ENCODE peak calls at places on chromosomes 12 and 14, in four cellular contexts. One of them, this sample, is unnamed.

GRCh38 chr14:104292084-104292970 is 153.9 kb downstream of the KIF26A start:
- DNase-seq in stimulated activated CD8-positive, alpha-beta memory T cell treated with anti-CD3 and anti-CD28 coated beads, Interleukin-7, amount 100 ng/mL, for 4 hours: no peak
- DNase-seq in NB4: no peak
- DNase-seq in midbrain: no peak
- DNase-seq in this sample: no peak

GRCh38 chr14:22280497-22281321 is 308.3 kb downstream of the DAD1 start:
- DNase-seq in midbrain: no peak
- DNase-seq in NB4: no peak
- DNase-seq in stimulated activated CD8-positive, alpha-beta memory T cell treated with anti-CD3 and anti-CD28 coated beads, Interleukin-7, amount 100 ng/mL, for 4 hours: no peak
- DNase-seq in this sample: no peak

GRCh38 chr12:46382974-46383653 is 10.5 kb upstream of the SLC38A2 start:
- DNase-seq in NB4: peak
- DNase-seq in stimulated activated CD8-positive, alpha-beta memory T cell treated with anti-CD3 and anti-CD28 coated beads, Interleukin-7, amount 100 ng/mL, for 4 hours: peak
- DNase-seq in midbrain: peak
- DNase-seq in this sample: peak

GRCh38 chr12:58967551-58967950 is 47.2 kb upstream of the LRIG3 start:
- DNase-seq in NB4: no peak
- DNase-seq in stimulated activated CD8-positive, alpha-beta memory T cell treated with anti-CD3 and anti-CD28 coated beads, Interleukin-7, amount 100 ng/mL, for 4 hours: no peak
- DNase-seq in midbrain: no peak
- DNase-seq in this sample: no peak

GRCh38 chr12:107134558-107134957 is 41.2 kb upstream of the CRY1 start:
- DNase-seq in midbrain: no peak
- DNase-seq in stimulated activated CD8-positive, alpha-beta memory T cell treated with anti-CD3 and anti-CD28 coated beads, Interleukin-7, amount 100 ng/mL, for 4 hours: no peak
- DNase-seq in NB4: peak
- DNase-seq in this sample: peak

GRCh38 chr14:78782551-78782950 is 612.4 kb downstream of the NRXN3 start:
- DNase-seq in stimulated activated CD8-positive, alpha-beta memory T cell treated with anti-CD3 and anti-CD28 coated beads, Interleukin-7, amount 100 ng/mL, for 4 hours: no peak
- DNase-seq in NB4: no peak
- DNase-seq in midbrain: no peak
- DNase-seq in this sample: no peak

GRCh38 chr12:114676142-114676741 is 7.7 kb downstream of the TBX3 start:
- DNase-seq in stimulated activated CD8-positive, alpha-beta memory T cell treated with anti-CD3 and anti-CD28 coated beads, Interleukin-7, amount 100 ng/mL, for 4 hours: no peak
- DNase-seq in midbrain: no peak
- DNase-seq in NB4: no peak
- DNase-seq in this sample: no peak

GRCh38 chr12:53972152-53972702 is 699 bp upstream of the HOXC11 start:
- DNase-seq in NB4: no peak
- DNase-seq in stimulated activated CD8-positive, alpha-beta memory T cell treated with anti-CD3 and anti-CD28 coated beads, Interleukin-7, amount 100 ng/mL, for 4 hours: no peak
- DNase-seq in midbrain: no peak
- DNase-seq in this sample: no peak

GRCh38 chr12:108308432-108308831 is 30.7 kb downstream of the CMKLR1 start:
- DNase-seq in NB4: no peak
- DNase-seq in stimulated activated CD8-positive, alpha-beta memory T cell treated with anti-CD3 and anti-CD28 coated beads, Interleukin-7, amount 100 ng/mL, for 4 hours: no peak
- DNase-seq in midbrain: no peak
- DNase-seq in this sample: no peak

GRCh38 chr14:91249841-91250616 is 5.5 kb upstream of the GPR68 start:
- DNase-seq in stimulated activated CD8-positive, alpha-beta memory T cell treated with anti-CD3 and anti-CD28 coated beads, Interleukin-7, amount 100 ng/mL, for 4 hours: no peak
- DNase-seq in midbrain: peak
- DNase-seq in NB4: peak
- DNase-seq in this sample: no peak

GRCh38 chr12:1830401-1830845 is 10.1 kb downstream of the LRTM2 start:
- DNase-seq in midbrain: no peak
- DNase-seq in NB4: no peak
- DNase-seq in stimulated activated CD8-positive, alpha-beta memory T cell treated with anti-CD3 and anti-CD28 coated beads, Interleukin-7, amount 100 ng/mL, for 4 hours: no peak
- DNase-seq in this sample: no peak

GRCh38 chr12:57129311-57130288 is 1.3 kb downstream of the LRP1 start:
- DNase-seq in midbrain: no peak
- DNase-seq in stimulated activated CD8-positive, alpha-beta memory T cell treated with anti-CD3 and anti-CD28 coated beads, Interleukin-7, amount 100 ng/mL, for 4 hours: no peak
- DNase-seq in NB4: peak
- DNase-seq in this sample: no peak

GRCh38 chr14:98958048-98959031 is 313.7 kb downstream of the BCL11B start:
- DNase-seq in stimulated activated CD8-positive, alpha-beta memory T cell treated with anti-CD3 and anti-CD28 coated beads, Interleukin-7, amount 100 ng/mL, for 4 hours: no peak
- DNase-seq in midbrain: no peak
- DNase-seq in NB4: no peak
- DNase-seq in this sample: no peak

GRCh38 chr12:27305673-27306504 is 26.7 kb upstream of the BMAL2 start:
- DNase-seq in midbrain: peak
- DNase-seq in NB4: peak
- DNase-seq in stimulated activated CD8-positive, alpha-beta memory T cell treated with anti-CD3 and anti-CD28 coated beads, Interleukin-7, amount 100 ng/mL, for 4 hours: no peak
- DNase-seq in this sample: no peak

GRCh38 chr14:38958589-38958988 is 144.4 kb downstream of the SEC23A start:
- DNase-seq in NB4: no peak
- DNase-seq in midbrain: no peak
- DNase-seq in stimulated activated CD8-positive, alpha-beta memory T cell treated with anti-CD3 and anti-CD28 coated beads, Interleukin-7, amount 100 ng/mL, for 4 hours: no peak
- DNase-seq in this sample: no peak

GRCh38 chr12:108371801-108372344 is 32.8 kb upstream of the CMKLR1 start:
- DNase-seq in NB4: peak
- DNase-seq in stimulated activated CD8-positive, alpha-beta memory T cell treated with anti-CD3 and anti-CD28 coated beads, Interleukin-7, amount 100 ng/mL, for 4 hours: no peak
- DNase-seq in midbrain: no peak
- DNase-seq in this sample: no peak

GRCh38 chr12:92506460-92506859 is 196.3 kb upstream of the PLEKHG7 start:
- DNase-seq in midbrain: peak
- DNase-seq in NB4: no peak
- DNase-seq in stimulated activated CD8-positive, alpha-beta memory T cell treated with anti-CD3 and anti-CD28 coated beads, Interleukin-7, amount 100 ng/mL, for 4 hours: no peak
- DNase-seq in this sample: no peak

GRCh38 chr12:52774629-52775250 is 2.4 kb downstream of the KRT76 start:
- DNase-seq in stimulated activated CD8-positive, alpha-beta memory T cell treated with anti-CD3 and anti-CD28 coated beads, Interleukin-7, amount 100 ng/mL, for 4 hours: no peak
- DNase-seq in midbrain: no peak
- DNase-seq in NB4: no peak
- DNase-seq in this sample: no peak

GRCh38 chr12:479161-479560 is 19.4 kb downstream of the B4GALNT3 start:
- DNase-seq in stimulated activated CD8-positive, alpha-beta memory T cell treated with anti-CD3 and anti-CD28 coated beads, Interleukin-7, amount 100 ng/mL, for 4 hours: no peak
- DNase-seq in midbrain: no peak
- DNase-seq in NB4: no peak
- DNase-seq in this sample: no peak

GRCh38 chr12:14138495-14138894 is 157.1 kb upstream of the GRIN2B start:
- DNase-seq in stimulated activated CD8-positive, alpha-beta memory T cell treated with anti-CD3 and anti-CD28 coated beads, Interleukin-7, amount 100 ng/mL, for 4 hours: no peak
- DNase-seq in midbrain: no peak
- DNase-seq in NB4: no peak
- DNase-seq in this sample: no peak

GRCh38 chr14:93269341-93270068 is 62.4 kb downstream of the UBR7 start:
- DNase-seq in midbrain: peak
- DNase-seq in NB4: peak
- DNase-seq in stimulated activated CD8-positive, alpha-beta memory T cell treated with anti-CD3 and anti-CD28 coated beads, Interleukin-7, amount 100 ng/mL, for 4 hours: no peak
- DNase-seq in this sample: no peak

GRCh38 chr12:77796775-77797174 is 33.9 kb upstream of the NAV3 start:
- DNase-seq in midbrain: no peak
- DNase-seq in stimulated activated CD8-positive, alpha-beta memory T cell treated with anti-CD3 and anti-CD28 coated beads, Interleukin-7, amount 100 ng/mL, for 4 hours: no peak
- DNase-seq in NB4: no peak
- DNase-seq in this sample: no peak

GRCh38 chr12:50620050-50620974 is 115.5 kb downstream of the DIP2B start:
- DNase-seq in NB4: no peak
- DNase-seq in stimulated activated CD8-positive, alpha-beta memory T cell treated with anti-CD3 and anti-CD28 coated beads, Interleukin-7, amount 100 ng/mL, for 4 hours: no peak
- DNase-seq in midbrain: peak
- DNase-seq in this sample: no peak

GRCh38 chr12:116990971-116991966 is 80.5 kb downstream of the FBXW8 start:
- DNase-seq in NB4: no peak
- DNase-seq in midbrain: no peak
- DNase-seq in stimulated activated CD8-positive, alpha-beta memory T cell treated with anti-CD3 and anti-CD28 coated beads, Interleukin-7, amount 100 ng/mL, for 4 hours: no peak
- DNase-seq in this sample: no peak

GRCh38 chr14:64703393-64704144 is 655 bp upstream of the PLEKHG3 start:
- DNase-seq in stimulated activated CD8-positive, alpha-beta memory T cell treated with anti-CD3 and anti-CD28 coated beads, Interleukin-7, amount 100 ng/mL, for 4 hours: no peak
- DNase-seq in NB4: no peak
- DNase-seq in midbrain: no peak
- DNase-seq in this sample: no peak

GRCh38 chr14:100774164-100774537 is 47.5 kb downstream of the DLK1 start:
- DNase-seq in midbrain: no peak
- DNase-seq in NB4: no peak
- DNase-seq in stimulated activated CD8-positive, alpha-beta memory T cell treated with anti-CD3 and anti-CD28 coated beads, Interleukin-7, amount 100 ng/mL, for 4 hours: no peak
- DNase-seq in this sample: no peak

GRCh38 chr12:105162174-105162573 is 54.6 kb downstream of the WASHC4 start:
- DNase-seq in midbrain: no peak
- DNase-seq in NB4: no peak
- DNase-seq in stimulated activated CD8-positive, alpha-beta memory T cell treated with anti-CD3 and anti-CD28 coated beads, Interleukin-7, amount 100 ng/mL, for 4 hours: no peak
- DNase-seq in this sample: no peak

GRCh38 chr14:76956253-76957090 is 72.0 kb downstream of the IRF2BPL start:
- DNase-seq in stimulated activated CD8-positive, alpha-beta memory T cell treated with anti-CD3 and anti-CD28 coated beads, Interleukin-7, amount 100 ng/mL, for 4 hours: peak
- DNase-seq in midbrain: peak
- DNase-seq in NB4: peak
- DNase-seq in this sample: peak

GRCh38 chr14:59600211-59600945 is 23.8 kb upstream of the CCDC175 start:
- DNase-seq in stimulated activated CD8-positive, alpha-beta memory T cell treated with anti-CD3 and anti-CD28 coated beads, Interleukin-7, amount 100 ng/mL, for 4 hours: no peak
- DNase-seq in NB4: no peak
- DNase-seq in midbrain: no peak
- DNase-seq in this sample: no peak

GRCh38 chr12:124698998-124699305 is 131.5 kb upstream of the NCOR2 start:
- DNase-seq in stimulated activated CD8-positive, alpha-beta memory T cell treated with anti-CD3 and anti-CD28 coated beads, Interleukin-7, amount 100 ng/mL, for 4 hours: no peak
- DNase-seq in NB4: no peak
- DNase-seq in midbrain: no peak
- DNase-seq in this sample: no peak

GRCh38 chr14:36505892-36506731 is 13.9 kb downstream of the NKX2-1 start:
- DNase-seq in midbrain: no peak
- DNase-seq in stimulated activated CD8-positive, alpha-beta memory T cell treated with anti-CD3 and anti-CD28 coated beads, Interleukin-7, amount 100 ng/mL, for 4 hours: no peak
- DNase-seq in NB4: no peak
- DNase-seq in this sample: no peak

GRCh38 chr12:109763201-109763841 is 49.7 kb downstream of the FAM222A start:
- DNase-seq in stimulated activated CD8-positive, alpha-beta memory T cell treated with anti-CD3 and anti-CD28 coated beads, Interleukin-7, amount 100 ng/mL, for 4 hours: no peak
- DNase-seq in midbrain: no peak
- DNase-seq in NB4: peak
- DNase-seq in this sample: no peak

GRCh38 chr12:2613674-2614073 is 181.1 kb upstream of the FKBP4 start:
- DNase-seq in stimulated activated CD8-positive, alpha-beta memory T cell treated with anti-CD3 and anti-CD28 coated beads, Interleukin-7, amount 100 ng/mL, for 4 hours: no peak
- DNase-seq in midbrain: no peak
- DNase-seq in NB4: peak
- DNase-seq in this sample: no peak

GRCh38 chr14:90846511-90846910 is 30.3 kb upstream of the TTC7B start:
- DNase-seq in stimulated activated CD8-positive, alpha-beta memory T cell treated with anti-CD3 and anti-CD28 coated beads, Interleukin-7, amount 100 ng/mL, for 4 hours: no peak
- DNase-seq in midbrain: no peak
- DNase-seq in NB4: peak
- DNase-seq in this sample: no peak

This sample was measured in testis.